ENCODE peak calls at places on chromosomes 7 and 10, in ten cellular contexts. I is CD4-positive, alpha-beta memory T cell; A is T-helper 9 cell; V is Daoy; P is nephron progenitor cell; O is GM12892; C is breast epithelium; F is NCI-H748 treated with DMSO at 0.1 percent for 48 hours; H is H1; G is neural progenitor cell. S is an unnamed sample.

GRCh38 chr10:121310151-121310711 is 288.0 kb downstream of the FGFR2 start:
- DNase-seq in I (no peak), A (no peak), V (peak), P (peak), O (no peak), C (peak), F (peak), H (no peak), G (peak), S (no peak)

GRCh38 chr10:131570716-131571307 is 259.3 kb upstream of the TCERG1L start:
- DNase-seq in I (no peak), A (no peak), V (no peak), P (no peak), O (no peak), C (no peak), F (no peak), H (no peak), G (no peak), S (no peak)

GRCh38 chr7:51329696-51330263 is 13.2 kb upstream of the COBL start:
- DNase-seq in I (no peak), A (no peak), V (no peak), P (no peak), O (no peak), C (no peak), F (no peak), H (no peak), G (no peak), S (no peak)

GRCh38 chr7:89837515-89837914 is 316.8 kb upstream of the STEAP1 start:
- DNase-seq in I (no peak), A (no peak), V (no peak), P (no peak), O (no peak), C (no peak), F (no peak), H (no peak), G (peak), S (no peak)

GRCh38 chr10:75685187-75685586 is 253.8 kb downstream of the LRMDA start:
- DNase-seq in I (no peak), A (no peak), V (no peak), P (no peak), O (no peak), C (no peak), F (no peak), H (no peak), G (no peak), S (no peak)

GRCh38 chr10:89158446-89158845 is 48.7 kb downstream of the CH25H start:
- DNase-seq in I (no peak), A (no peak), V (peak), P (no peak), O (no peak), C (no peak), F (no peak), H (no peak), G (no peak), S (no peak)

GRCh38 chr7:117237646-117238045 is 85.2 kb downstream of the WNT2 start:
- DNase-seq in I (no peak), A (no peak), V (no peak), P (no peak), O (no peak), C (no peak), F (no peak), H (no peak), G (no peak), S (no peak)

GRCh38 chr7:76225379-76225778 is 23.7 kb downstream of the SRRM3 start:
- DNase-seq in I (no peak), A (no peak), V (peak), P (peak), O (no peak), C (no peak), F (no peak), H (peak), G (peak), S (peak)

S was measured in stimulated activated naive CD4-positive, alpha-beta T cell.